ENCODE peak calls at places on chromosomes 3 and 15, in eight cellular contexts. T is uterus, W is mammary epithelial cell, I is lower leg skin, S is neural progenitor cell, A is fibroblast of villous mesenchyme, F is left ventricle myocardium inferior, P is astrocyte of the spinal cord. H is an unnamed sample.

GRCh38 chr3:126100688-126101301 is 16.9 kb upstream of the SLC41A3 start:
- DNase-seq in T (no peak), W (peak), I (no peak), S (no peak), A (peak), F (no peak), P (peak), H (no peak)

GRCh38 chr15:85600001-85600400 is 194.7 kb downstream of the KLHL25 start:
- DNase-seq in T (no peak), W (no peak), I (no peak), S (no peak), A (no peak), F (no peak), P (no peak), H (no peak)

GRCh38 chr15:92902020-92902419 is 1.9 kb downstream of the CHD2 start:
- DNase-seq in T (no peak), W (no peak), I (no peak), S (no peak), A (peak), F (no peak), P (peak), H (no peak)

GRCh38 chr15:96412045-96412918 is 81.8 kb downstream of the NR2F2 start:
- DNase-seq in T (no peak), W (no peak), I (no peak), S (peak), A (no peak), F (no peak), P (no peak), H (no peak)

GRCh38 chr15:37031198-37031597 is 69.2 kb downstream of the MEIS2 start:
- DNase-seq in T (no peak), W (peak), I (no peak), S (no peak), A (peak), F (no peak), P (peak), H (peak)

GRCh38 chr3:134621824-134622223 is 29.0 kb downstream of the KY start:
- DNase-seq in T (no peak), W (no peak), I (no peak), S (no peak), A (no peak), F (no peak), P (peak), H (peak)

GRCh38 chr3:126117786-126118185 is 33.9 kb upstream of the SLC41A3 start:
- DNase-seq in T (peak), W (no peak), I (no peak), S (no peak), A (no peak), F (peak), P (no peak), H (no peak)

GRCh38 chr15:40857601-40858351 is 13.9 kb downstream of the SPINT1 start:
- DNase-seq in T (peak), W (peak), I (peak), S (peak), A (peak), F (peak), P (peak), H (no peak)

GRCh38 chr3:128155614-128156360 is 2.5 kb downstream of the EEFSEC start:
- DNase-seq in T (no peak), W (no peak), I (no peak), S (no peak), A (no peak), F (no peak), P (no peak), H (no peak)

GRCh38 chr3:9809615-9810356 is at the start of gene TTLL3:
- DNase-seq in T (peak), W (peak), I (peak), S (peak), A (peak), F (peak), P (peak), H (no peak)

GRCh38 chr15:50765202-50765967 is at the start of gene SPPL2A:
- DNase-seq in T (peak), W (peak), I (peak), S (peak), A (peak), F (peak), P (peak), H (peak)

GRCh38 chr3:190124067-190124466 is 3.4 kb upstream of the P3H2 start:
- DNase-seq in T (no peak), W (no peak), I (no peak), S (no peak), A (no peak), F (no peak), P (no peak), H (no peak)

GRCh38 chr15:78243491-78243941 is 9.2 kb upstream of the ACSBG1 start:
- DNase-seq in T (no peak), W (peak), I (no peak), S (peak), A (peak), F (peak), P (peak), H (no peak)

GRCh38 chr3:67481126-67481525 is 173.3 kb downstream of the SUCLG2 start:
- DNase-seq in T (no peak), W (no peak), I (no peak), S (no peak), A (no peak), F (no peak), P (no peak), H (no peak)

GRCh38 chr3:101501783-101502182 is 11.2 kb downstream of the SENP7 start:
- DNase-seq in T (no peak), W (no peak), I (no peak), S (no peak), A (no peak), F (no peak), P (no peak), H (no peak)

GRCh38 chr3:140234256-140234655 is 299.3 kb downstream of the CLSTN2 start:
- DNase-seq in T (no peak), W (no peak), I (no peak), S (no peak), A (peak), F (no peak), P (no peak), H (no peak)

GRCh38 chr3:114584734-114585371 is 291.0 kb downstream of the TIGIT start:
- DNase-seq in T (peak), W (peak), I (no peak), S (no peak), A (no peak), F (no peak), P (no peak), H (no peak)
- H3K4me3 ChIP-seq in T (peak), W (no peak), I (no peak), S (no peak), A (no peak), F (peak), P (no peak), H (no peak)

GRCh38 chr3:15861163-15861562 is 63.4 kb upstream of the ANKRD28 start:
- DNase-seq in T (no peak), W (no peak), I (no peak), S (no peak), A (no peak), F (no peak), P (no peak), H (no peak)
- H3K4me3 ChIP-seq in T (peak), W (no peak), I (no peak), S (peak), A (peak), F (peak), P (no peak), H (no peak)

DNA sequence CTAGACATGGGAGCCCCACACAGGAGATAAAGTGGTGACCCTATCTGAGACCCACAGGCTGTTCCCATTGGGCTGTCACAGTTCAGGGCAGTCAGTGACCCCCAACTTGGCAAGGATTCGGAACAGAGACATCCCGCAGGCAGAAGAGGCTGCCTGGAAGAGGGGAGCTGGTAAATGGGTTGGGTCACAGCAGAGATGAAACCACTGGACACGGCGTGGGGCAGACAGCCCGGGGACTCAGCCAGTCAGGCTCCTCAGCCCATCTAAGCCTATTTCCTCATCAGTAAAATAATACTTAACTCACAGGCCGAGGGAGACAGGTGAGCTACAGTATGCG is 1.8 kb downstream of the CLN6 start:
- DNase-seq in T (no peak), W (no peak), I (peak), S (no peak), A (no peak), F (no peak), P (no peak), H (no peak)
- H3K4me3 ChIP-seq in T (no peak), W (no peak), I (no peak), S (peak), A (peak), F (no peak), P (no peak), H (peak)

GRCh38 chr15:90465140-90465929 is 64.4 kb upstream of the CRTC3 start:
- DNase-seq in T (no peak), W (no peak), I (no peak), S (no peak), A (peak), F (no peak), P (peak), H (peak)

GRCh38 chr15:90459368-90459767 is 70.4 kb upstream of the CRTC3 start:
- DNase-seq in T (no peak), W (no peak), I (no peak), S (no peak), A (peak), F (no peak), P (no peak), H (no peak)

GRCh38 chr15:90460142-90460824 is 69.4 kb upstream of the CRTC3 start:
- DNase-seq in T (peak), W (no peak), I (no peak), S (no peak), A (peak), F (no peak), P (no peak), H (no peak)

GRCh38 chr15:90465930-90466567 is 63.7 kb upstream of the CRTC3 start:
- DNase-seq in T (no peak), W (peak), I (no peak), S (no peak), A (peak), F (no peak), P (peak), H (no peak)

GRCh38 chr15:90463381-90463780 is 66.3 kb upstream of the CRTC3 start:
- DNase-seq in T (no peak), W (peak), I (no peak), S (no peak), A (peak), F (no peak), P (peak), H (peak)
- H3K4me3 ChIP-seq in T (no peak), W (no peak), I (no peak), S (no peak), A (no peak), F (peak), P (no peak), H (no peak)

GRCh38 chr15:32901995-32902394 is 184.2 kb downstream of the GREM1 start:
- DNase-seq in T (no peak), W (no peak), I (no peak), S (no peak), A (no peak), F (no peak), P (no peak), H (no peak)

GRCh38 chr15:32893412-32893811 is 175.6 kb downstream of the GREM1 start:
- DNase-seq in T (no peak), W (no peak), I (no peak), S (no peak), A (no peak), F (no peak), P (no peak), H (no peak)

GRCh38 chr15:32898991-32899613 is 181.3 kb downstream of the GREM1 start:
- DNase-seq in T (no peak), W (no peak), I (no peak), S (peak), A (no peak), F (no peak), P (no peak), H (no peak)

GRCh38 chr15:32901192-32901591 is 183.4 kb downstream of the GREM1 start:
- DNase-seq in T (no peak), W (no peak), I (no peak), S (no peak), A (no peak), F (no peak), P (no peak), H (no peak)

GRCh38 chr15:32898414-32898813 is 180.6 kb downstream of the GREM1 start:
- DNase-seq in T (no peak), W (no peak), I (no peak), S (no peak), A (no peak), F (no peak), P (no peak), H (no peak)
- H3K4me3 ChIP-seq in T (no peak), W (no peak), I (no peak), S (no peak), A (no peak), F (no peak), P (no peak), H (no peak)

H was measured in skeletal muscle cell.